ENCODE peak calls at places on chromosomes 6 and 20, in nine cellular contexts. One of them, this sample, is unnamed.

GRCh38 chr20:57772349-57772964 is 62.6 kb upstream of the PMEPA1 start:
- DNase-seq in neural crest cell: no peak
- DNase-seq in T1000: peak
- DNase-seq in AG08395: peak
- DNase-seq in iris pigment epithelial cell: peak
- DNase-seq in brain microvascular endothelial cell: peak
- DNase-seq in fibroblast of mammary gland: peak
- DNase-seq in iPS-NIHi11: peak
- DNase-seq in activated CD8-positive, alpha-beta memory T cell treated with anti-CD3 and anti-CD28 coated beads for 4 hours: no peak
- DNase-seq in this sample: peak

GRCh38 chr6:4613795-4614194 is 162.4 kb upstream of the CDYL start:
- DNase-seq in neural crest cell: no peak
- DNase-seq in T1000: no peak
- DNase-seq in AG08395: no peak
- DNase-seq in iris pigment epithelial cell: no peak
- DNase-seq in brain microvascular endothelial cell: no peak
- DNase-seq in fibroblast of mammary gland: no peak
- DNase-seq in iPS-NIHi11: no peak
- DNase-seq in activated CD8-positive, alpha-beta memory T cell treated with anti-CD3 and anti-CD28 coated beads for 4 hours: no peak
- DNase-seq in this sample: no peak

GRCh38 chr6:13351271-13351670 is 22.9 kb upstream of the TBC1D7 start:
- DNase-seq in neural crest cell: peak
- DNase-seq in T1000: no peak
- DNase-seq in AG08395: no peak
- DNase-seq in iris pigment epithelial cell: no peak
- DNase-seq in brain microvascular endothelial cell: no peak
- DNase-seq in fibroblast of mammary gland: no peak
- DNase-seq in iPS-NIHi11: peak
- DNase-seq in activated CD8-positive, alpha-beta memory T cell treated with anti-CD3 and anti-CD28 coated beads for 4 hours: no peak
- DNase-seq in this sample: no peak

GRCh38 chr20:8790442-8791074 is 278.3 kb upstream of the PLCB4 start:
- DNase-seq in neural crest cell: peak
- DNase-seq in T1000: no peak
- DNase-seq in AG08395: peak
- DNase-seq in iris pigment epithelial cell: peak
- DNase-seq in brain microvascular endothelial cell: peak
- DNase-seq in fibroblast of mammary gland: peak
- DNase-seq in iPS-NIHi11: peak
- DNase-seq in activated CD8-positive, alpha-beta memory T cell treated with anti-CD3 and anti-CD28 coated beads for 4 hours: no peak
- DNase-seq in this sample: peak

GRCh38 chr6:159169557-159170332 is 545 bp downstream of the FNDC1 start:
- DNase-seq in neural crest cell: peak
- DNase-seq in T1000: no peak
- DNase-seq in AG08395: peak
- DNase-seq in iris pigment epithelial cell: peak
- DNase-seq in brain microvascular endothelial cell: peak
- DNase-seq in fibroblast of mammary gland: peak
- DNase-seq in iPS-NIHi11: peak
- DNase-seq in activated CD8-positive, alpha-beta memory T cell treated with anti-CD3 and anti-CD28 coated beads for 4 hours: no peak
- DNase-seq in this sample: peak

GRCh38 chr6:149043476-149044130 is 273.9 kb upstream of the TAB2 start:
- DNase-seq in neural crest cell: peak
- DNase-seq in T1000: no peak
- DNase-seq in AG08395: no peak
- DNase-seq in iris pigment epithelial cell: peak
- DNase-seq in brain microvascular endothelial cell: peak
- DNase-seq in fibroblast of mammary gland: peak
- DNase-seq in iPS-NIHi11: peak
- DNase-seq in activated CD8-positive, alpha-beta memory T cell treated with anti-CD3 and anti-CD28 coated beads for 4 hours: no peak
- DNase-seq in this sample: no peak

GRCh38 chr6:37303891-37304503 is 46.1 kb upstream of the TMEM217 start:
- DNase-seq in neural crest cell: peak
- DNase-seq in T1000: no peak
- DNase-seq in AG08395: peak
- DNase-seq in iris pigment epithelial cell: peak
- DNase-seq in brain microvascular endothelial cell: peak
- DNase-seq in fibroblast of mammary gland: peak
- DNase-seq in iPS-NIHi11: peak
- DNase-seq in activated CD8-positive, alpha-beta memory T cell treated with anti-CD3 and anti-CD28 coated beads for 4 hours: no peak
- DNase-seq in this sample: peak

GRCh38 chr6:157056275-157056674 is 267.0 kb downstream of the TMEM242 start:
- DNase-seq in neural crest cell: no peak
- DNase-seq in T1000: no peak
- DNase-seq in AG08395: no peak
- DNase-seq in iris pigment epithelial cell: no peak
- DNase-seq in brain microvascular endothelial cell: no peak
- DNase-seq in fibroblast of mammary gland: no peak
- DNase-seq in iPS-NIHi11: no peak
- DNase-seq in activated CD8-positive, alpha-beta memory T cell treated with anti-CD3 and anti-CD28 coated beads for 4 hours: no peak
- DNase-seq in this sample: no peak

GRCh38 chr20:35287509-35288324 is 3.1 kb upstream of the EIF6 start:
- DNase-seq in neural crest cell: no peak
- DNase-seq in T1000: no peak
- DNase-seq in AG08395: no peak
- DNase-seq in iris pigment epithelial cell: no peak
- DNase-seq in brain microvascular endothelial cell: no peak
- DNase-seq in fibroblast of mammary gland: no peak
- DNase-seq in iPS-NIHi11: no peak
- DNase-seq in activated CD8-positive, alpha-beta memory T cell treated with anti-CD3 and anti-CD28 coated beads for 4 hours: no peak
- DNase-seq in this sample: no peak

GRCh38 chr20:64065973-64066341 is 3.0 kb downstream of the TCEA2 start:
- DNase-seq in neural crest cell: no peak
- DNase-seq in T1000: peak
- DNase-seq in AG08395: peak
- DNase-seq in iris pigment epithelial cell: peak
- DNase-seq in brain microvascular endothelial cell: peak
- DNase-seq in fibroblast of mammary gland: peak
- DNase-seq in iPS-NIHi11: peak
- DNase-seq in activated CD8-positive, alpha-beta memory T cell treated with anti-CD3 and anti-CD28 coated beads for 4 hours: no peak
- DNase-seq in this sample: peak

GRCh38 chr20:54668271-54669053 is 193.1 kb downstream of the DOK5 start:
- DNase-seq in neural crest cell: peak
- DNase-seq in T1000: no peak
- DNase-seq in AG08395: peak
- DNase-seq in iris pigment epithelial cell: peak
- DNase-seq in brain microvascular endothelial cell: no peak
- DNase-seq in fibroblast of mammary gland: peak
- DNase-seq in iPS-NIHi11: peak
- DNase-seq in activated CD8-positive, alpha-beta memory T cell treated with anti-CD3 and anti-CD28 coated beads for 4 hours: no peak
- DNase-seq in this sample: peak

GRCh38 chr20:58131111-58131510 is 97.3 kb downstream of the ANKRD60 start:
- DNase-seq in neural crest cell: peak
- DNase-seq in T1000: no peak
- DNase-seq in AG08395: peak
- DNase-seq in iris pigment epithelial cell: peak
- DNase-seq in brain microvascular endothelial cell: peak
- DNase-seq in fibroblast of mammary gland: peak
- DNase-seq in iPS-NIHi11: no peak
- DNase-seq in activated CD8-positive, alpha-beta memory T cell treated with anti-CD3 and anti-CD28 coated beads for 4 hours: no peak
- DNase-seq in this sample: peak

GRCh38 chr20:33211817-33212424 is 5.2 kb upstream of the BPIFA3 start:
- DNase-seq in neural crest cell: peak
- DNase-seq in T1000: no peak
- DNase-seq in AG08395: peak
- DNase-seq in iris pigment epithelial cell: peak
- DNase-seq in brain microvascular endothelial cell: peak
- DNase-seq in fibroblast of mammary gland: peak
- DNase-seq in iPS-NIHi11: peak
- DNase-seq in activated CD8-positive, alpha-beta memory T cell treated with anti-CD3 and anti-CD28 coated beads for 4 hours: no peak
- DNase-seq in this sample: peak

GRCh38 chr20:1434571-1435336 is 31.9 kb downstream of the NSFL1C start:
- DNase-seq in neural crest cell: no peak
- DNase-seq in T1000: peak
- DNase-seq in AG08395: peak
- DNase-seq in iris pigment epithelial cell: peak
- DNase-seq in brain microvascular endothelial cell: peak
- DNase-seq in fibroblast of mammary gland: peak
- DNase-seq in iPS-NIHi11: no peak
- DNase-seq in activated CD8-positive, alpha-beta memory T cell treated with anti-CD3 and anti-CD28 coated beads for 4 hours: peak
- DNase-seq in this sample: peak

GRCh38 chr20:52313335-52313963 is 121.9 kb upstream of the ZFP64 start:
- DNase-seq in neural crest cell: peak
- DNase-seq in T1000: no peak
- DNase-seq in AG08395: peak
- DNase-seq in iris pigment epithelial cell: peak
- DNase-seq in brain microvascular endothelial cell: peak
- DNase-seq in fibroblast of mammary gland: peak
- DNase-seq in iPS-NIHi11: peak
- DNase-seq in activated CD8-positive, alpha-beta memory T cell treated with anti-CD3 and anti-CD28 coated beads for 4 hours: no peak
- DNase-seq in this sample: peak

GRCh38 chr20:49668181-49668877 is 45.3 kb downstream of the B4GALT5 start:
- DNase-seq in neural crest cell: no peak
- DNase-seq in T1000: no peak
- DNase-seq in AG08395: no peak
- DNase-seq in iris pigment epithelial cell: no peak
- DNase-seq in brain microvascular endothelial cell: no peak
- DNase-seq in fibroblast of mammary gland: no peak
- DNase-seq in iPS-NIHi11: no peak
- DNase-seq in activated CD8-positive, alpha-beta memory T cell treated with anti-CD3 and anti-CD28 coated beads for 4 hours: peak
- DNase-seq in this sample: no peak

GRCh38 chr6:4577406-4577805 is 198.8 kb upstream of the CDYL start:
- DNase-seq in neural crest cell: no peak
- DNase-seq in T1000: no peak
- DNase-seq in AG08395: peak
- DNase-seq in iris pigment epithelial cell: peak
- DNase-seq in brain microvascular endothelial cell: peak
- DNase-seq in fibroblast of mammary gland: peak
- DNase-seq in iPS-NIHi11: no peak
- DNase-seq in activated CD8-positive, alpha-beta memory T cell treated with anti-CD3 and anti-CD28 coated beads for 4 hours: no peak
- DNase-seq in this sample: peak

GRCh38 chr20:58102252-58102651 is 126.2 kb downstream of the ANKRD60 start:
- DNase-seq in neural crest cell: no peak
- DNase-seq in T1000: no peak
- DNase-seq in AG08395: peak
- DNase-seq in iris pigment epithelial cell: no peak
- DNase-seq in brain microvascular endothelial cell: no peak
- DNase-seq in fibroblast of mammary gland: no peak
- DNase-seq in iPS-NIHi11: no peak
- DNase-seq in activated CD8-positive, alpha-beta memory T cell treated with anti-CD3 and anti-CD28 coated beads for 4 hours: no peak
- DNase-seq in this sample: peak

GRCh38 chr6:158031445-158032353 is 50.0 kb downstream of the SYNJ2 start:
- DNase-seq in neural crest cell: no peak
- DNase-seq in T1000: peak
- DNase-seq in AG08395: peak
- DNase-seq in iris pigment epithelial cell: peak
- DNase-seq in brain microvascular endothelial cell: peak
- DNase-seq in fibroblast of mammary gland: peak
- DNase-seq in iPS-NIHi11: no peak
- DNase-seq in activated CD8-positive, alpha-beta memory T cell treated with anti-CD3 and anti-CD28 coated beads for 4 hours: peak
- DNase-seq in this sample: peak

GRCh38 chr6:80003841-80004198 is 629 bp upstream of the TTK start:
- DNase-seq in neural crest cell: no peak
- DNase-seq in T1000: no peak
- DNase-seq in AG08395: no peak
- DNase-seq in iris pigment epithelial cell: no peak
- DNase-seq in brain microvascular endothelial cell: no peak
- DNase-seq in fibroblast of mammary gland: no peak
- DNase-seq in iPS-NIHi11: no peak
- DNase-seq in activated CD8-positive, alpha-beta memory T cell treated with anti-CD3 and anti-CD28 coated beads for 4 hours: no peak
- DNase-seq in this sample: peak

GRCh38 chr20:34516874-34517542 is 786 bp downstream of the DYNLRB1 start:
- DNase-seq in neural crest cell: no peak
- DNase-seq in T1000: no peak
- DNase-seq in AG08395: no peak
- DNase-seq in iris pigment epithelial cell: peak
- DNase-seq in brain microvascular endothelial cell: no peak
- DNase-seq in fibroblast of mammary gland: no peak
- DNase-seq in iPS-NIHi11: peak
- DNase-seq in activated CD8-positive, alpha-beta memory T cell treated with anti-CD3 and anti-CD28 coated beads for 4 hours: no peak
- DNase-seq in this sample: no peak

GRCh38 chr20:35021831-35022230 is 66.2 kb downstream of the MYH7B start:
- DNase-seq in neural crest cell: no peak
- DNase-seq in T1000: no peak
- DNase-seq in AG08395: no peak
- DNase-seq in iris pigment epithelial cell: no peak
- DNase-seq in brain microvascular endothelial cell: no peak
- DNase-seq in fibroblast of mammary gland: no peak
- DNase-seq in iPS-NIHi11: no peak
- DNase-seq in activated CD8-positive, alpha-beta memory T cell treated with anti-CD3 and anti-CD28 coated beads for 4 hours: no peak
- DNase-seq in this sample: no peak

GRCh38 chr6:166737231-166737630 is 110.2 kb upstream of the RPS6KA2 start:
- DNase-seq in neural crest cell: no peak
- DNase-seq in T1000: no peak
- DNase-seq in AG08395: no peak
- DNase-seq in iris pigment epithelial cell: no peak
- DNase-seq in brain microvascular endothelial cell: no peak
- DNase-seq in fibroblast of mammary gland: no peak
- DNase-seq in iPS-NIHi11: no peak
- DNase-seq in activated CD8-positive, alpha-beta memory T cell treated with anti-CD3 and anti-CD28 coated beads for 4 hours: no peak
- DNase-seq in this sample: no peak

GRCh38 chr20:36703530-36703929 is 42.4 kb downstream of the NDRG3 start:
- DNase-seq in neural crest cell: no peak
- DNase-seq in T1000: no peak
- DNase-seq in AG08395: no peak
- DNase-seq in iris pigment epithelial cell: no peak
- DNase-seq in brain microvascular endothelial cell: no peak
- DNase-seq in fibroblast of mammary gland: no peak
- DNase-seq in iPS-NIHi11: no peak
- DNase-seq in activated CD8-positive, alpha-beta memory T cell treated with anti-CD3 and anti-CD28 coated beads for 4 hours: no peak
- DNase-seq in this sample: no peak

GRCh38 chr20:20740595-20740994 is 28.2 kb upstream of the RALGAPA2 start:
- DNase-seq in neural crest cell: no peak
- DNase-seq in T1000: no peak
- DNase-seq in AG08395: no peak
- DNase-seq in iris pigment epithelial cell: no peak
- DNase-seq in brain microvascular endothelial cell: no peak
- DNase-seq in fibroblast of mammary gland: no peak
- DNase-seq in iPS-NIHi11: no peak
- DNase-seq in activated CD8-positive, alpha-beta memory T cell treated with anti-CD3 and anti-CD28 coated beads for 4 hours: no peak
- DNase-seq in this sample: no peak

GRCh38 chr6:7108964-7109836 is 1.4 kb downstream of the RREB1 start:
- DNase-seq in neural crest cell: peak
- DNase-seq in T1000: no peak
- DNase-seq in AG08395: peak
- DNase-seq in iris pigment epithelial cell: peak
- DNase-seq in brain microvascular endothelial cell: peak
- DNase-seq in fibroblast of mammary gland: peak
- DNase-seq in iPS-NIHi11: peak
- DNase-seq in activated CD8-positive, alpha-beta memory T cell treated with anti-CD3 and anti-CD28 coated beads for 4 hours: peak
- DNase-seq in this sample: peak

GRCh38 chr6:159996087-159996622 is 27.3 kb downstream of the IGF2R start:
- DNase-seq in neural crest cell: no peak
- DNase-seq in T1000: no peak
- DNase-seq in AG08395: no peak
- DNase-seq in iris pigment epithelial cell: no peak
- DNase-seq in brain microvascular endothelial cell: no peak
- DNase-seq in fibroblast of mammary gland: no peak
- DNase-seq in iPS-NIHi11: no peak
- DNase-seq in activated CD8-positive, alpha-beta memory T cell treated with anti-CD3 and anti-CD28 coated beads for 4 hours: no peak
- DNase-seq in this sample: no peak

GRCh38 chr6:39849228-39849627 is 57.1 kb downstream of the DAAM2 start:
- DNase-seq in neural crest cell: no peak
- DNase-seq in T1000: no peak
- DNase-seq in AG08395: no peak
- DNase-seq in iris pigment epithelial cell: no peak
- DNase-seq in brain microvascular endothelial cell: no peak
- DNase-seq in fibroblast of mammary gland: no peak
- DNase-seq in iPS-NIHi11: no peak
- DNase-seq in activated CD8-positive, alpha-beta memory T cell treated with anti-CD3 and anti-CD28 coated beads for 4 hours: no peak
- DNase-seq in this sample: no peak

GRCh38 chr6:36487698-36488097 is 44.9 kb downstream of the KCTD20 start:
- DNase-seq in neural crest cell: no peak
- DNase-seq in T1000: no peak
- DNase-seq in AG08395: peak
- DNase-seq in iris pigment epithelial cell: peak
- DNase-seq in brain microvascular endothelial cell: no peak
- DNase-seq in fibroblast of mammary gland: no peak
- DNase-seq in iPS-NIHi11: no peak
- DNase-seq in activated CD8-positive, alpha-beta memory T cell treated with anti-CD3 and anti-CD28 coated beads for 4 hours: no peak
- DNase-seq in this sample: no peak

GRCh38 chr6:126335210-126335609 is 4.7 kb upstream of the CENPW start:
- DNase-seq in neural crest cell: no peak
- DNase-seq in T1000: no peak
- DNase-seq in AG08395: no peak
- DNase-seq in iris pigment epithelial cell: no peak
- DNase-seq in brain microvascular endothelial cell: no peak
- DNase-seq in fibroblast of mammary gland: no peak
- DNase-seq in iPS-NIHi11: peak
- DNase-seq in activated CD8-positive, alpha-beta memory T cell treated with anti-CD3 and anti-CD28 coated beads for 4 hours: no peak
- DNase-seq in this sample: no peak

GRCh38 chr6:158808918-158809678 is 10.1 kb downstream of the EZR start:
- DNase-seq in neural crest cell: no peak
- DNase-seq in T1000: no peak
- DNase-seq in AG08395: no peak
- DNase-seq in iris pigment epithelial cell: no peak
- DNase-seq in brain microvascular endothelial cell: no peak
- DNase-seq in fibroblast of mammary gland: no peak
- DNase-seq in iPS-NIHi11: no peak
- DNase-seq in activated CD8-positive, alpha-beta memory T cell treated with anti-CD3 and anti-CD28 coated beads for 4 hours: no peak
- DNase-seq in this sample: peak